ENCODE peak calls at places on chromosome 12, in seven cellular contexts. J is kidney tubule cell; B is neural crest cell; X is stimulated activated CD4-positive, alpha-beta T cell treated with anti-CD3 and anti-CD28 coated beads, Interleukin-12 subunit alpha, Interleukin-12 subunit beta, amount 100 ng/mL, for 48 hours; K is stomach; R is left ventricle myocardium superior; Z is GM03348. E is an unnamed sample.

GRCh38 chr12:6613776-6614512 is 6.8 kb upstream of the CHD4 start:
- DNase-seq in Z (peak), B (peak), J (peak), R (peak), K (peak), X (no peak), E (peak)

GRCh38 chr12:52698634-52699340 is 4.5 kb downstream of the KRT77 start:
- DNase-seq in Z (no peak), X (no peak), K (no peak), R (no peak), J (no peak), B (no peak), E (no peak)

GRCh38 chr12:16385779-16386646 is 38.6 kb downstream of the MGST1 start:
- DNase-seq in B (no peak), Z (peak), J (peak), X (no peak), K (peak), R (no peak), E (no peak)

GRCh38 chr12:89263153-89263552 is 89.1 kb downstream of the DUSP6 start:
- DNase-seq in K (no peak), B (no peak), R (no peak), J (no peak), X (no peak), Z (no peak), E (no peak)

GRCh38 chr12:48631071-48631470 is 51.0 kb downstream of the KANSL2 start:
- DNase-seq in Z (no peak), K (no peak), J (no peak), R (no peak), X (no peak), B (no peak), E (no peak)

GRCh38 chr12:107130830-107131760 is 37.7 kb upstream of the CRY1 start:
- DNase-seq in R (no peak), X (no peak), Z (no peak), K (no peak), B (no peak), J (no peak), E (no peak)

GRCh38 chr12:69405466-69405865 is 45.9 kb downstream of the YEATS4 start:
- DNase-seq in J (peak), B (no peak), R (no peak), Z (peak), X (no peak), K (no peak), E (no peak)

GRCh38 chr12:121581681-121582439 is 1.0 kb upstream of the KDM2B start:
- DNase-seq in Z (peak), B (no peak), K (peak), J (peak), R (peak), X (no peak), E (no peak)

GRCh38 chr12:70920251-70920851 is at the start of gene PTPRR:
- DNase-seq in Z (no peak), J (no peak), R (no peak), K (no peak), B (peak), X (no peak), E (no peak)

GRCh38 chr12:105192624-105193225 is 43.2 kb downstream of the APPL2 start:
- DNase-seq in X (no peak), Z (no peak), K (no peak), R (no peak), B (no peak), J (no peak), E (no peak)

GRCh38 chr12:2691340-2692111 is 103.2 kb upstream of the FKBP4 start:
- DNase-seq in B (peak), X (peak), J (peak), K (no peak), R (no peak), Z (no peak), E (no peak)

GRCh38 chr12:18703916-18704315 is 33.9 kb downstream of the PLCZ1 start:
- DNase-seq in J (peak), X (no peak), Z (peak), B (no peak), R (no peak), K (no peak), E (no peak)

GRCh38 chr12:69527506-69528272 is 57.5 kb downstream of the FRS2 start:
- DNase-seq in R (no peak), X (no peak), J (peak), K (no peak), B (no peak), Z (peak), E (no peak)

GRCh38 chr12:52004042-52004648 is 2.6 kb upstream of the TAMALIN start:
- DNase-seq in B (peak), J (peak), R (peak), K (peak), Z (peak), X (no peak), E (no peak)

GRCh38 chr12:69719336-69720316 is 19.0 kb upstream of the RAB3IP start:
- DNase-seq in Z (no peak), B (no peak), K (no peak), X (no peak), J (no peak), R (no peak), E (no peak)

GRCh38 chr12:50400104-50400637 is 514 bp upstream of the LARP4 start:
- DNase-seq in B (no peak), R (no peak), X (no peak), J (no peak), Z (no peak), K (no peak), E (no peak)

GRCh38 chr12:42698213-42698612 is 108.7 kb upstream of the PRICKLE1 start:
- DNase-seq in J (peak), B (no peak), Z (peak), X (no peak), K (no peak), R (no peak), E (no peak)

E was measured in Right ventricle myocardium inferior.